ENCODE peak calls at places on chromosomes 1 and 21, in five cellular contexts. A is HFF-Myc, L is astrocyte of the cerebellum, F is HL-60, J is esophagus muscularis mucosa. H is an unnamed sample.

GRCh38 chr1:162632234-162632666 is at the start of gene DDR2:
- DNase-seq in A (peak), L (peak), F (no peak), J (no peak), H (no peak)

GRCh38 chr1:220732621-220733020 is 15.5 kb upstream of the MTARC2 start:
- DNase-seq in A (no peak), L (no peak), F (no peak), J (peak), H (no peak)

GRCh38 chr1:151946366-151946764 is 37.1 kb upstream of the THEM4 start:
- DNase-seq in A (no peak), L (no peak), F (no peak), J (peak), H (no peak)

GRCh38 chr21:36135391-36136094 is 664 bp downstream of the CBR3 start:
- DNase-seq in A (no peak), L (peak), F (peak), J (peak), H (peak)

GRCh38 chr1:209542585-209542984 is 40.9 kb upstream of the CAMK1G start:
- DNase-seq in A (no peak), L (no peak), F (no peak), J (no peak), H (no peak)

GRCh38 chr1:28313710-28314510 is 14.9 kb upstream of the MED18 start:
- DNase-seq in A (no peak), L (no peak), F (peak), J (no peak), H (no peak)

GRCh38 chr21:39071623-39072214 is 111.5 kb downstream of the PSMG1 start:
- DNase-seq in A (no peak), L (no peak), F (no peak), J (no peak), H (no peak)

GRCh38 chr1:7248402-7248805 is 463.1 kb downstream of the CAMTA1 start:
- DNase-seq in A (no peak), L (no peak), F (no peak), J (no peak), H (no peak)

GRCh38 chr1:228219962-228220780 is 12.3 kb downstream of the OBSCN start:
- DNase-seq in A (no peak), L (no peak), F (no peak), J (no peak), H (no peak)

GRCh38 chr1:202959276-202959620 is 1.1 kb upstream of the ADIPOR1 start:
- DNase-seq in A (peak), L (no peak), F (no peak), J (no peak), H (no peak)

GRCh38 chr1:233459968-233460367 is 132.4 kb downstream of the MAP3K21 start:
- DNase-seq in A (no peak), L (no peak), F (no peak), J (no peak), H (no peak)

GRCh38 chr1:180952657-180953013 is 39.9 kb downstream of the KIAA1614 start:
- DNase-seq in A (no peak), L (no peak), F (no peak), J (no peak), H (no peak)

GRCh38 chr1:151222130-151222529 is 23.8 kb downstream of the PIP5K1A start:
- DNase-seq in A (no peak), L (no peak), F (no peak), J (no peak), H (no peak)

GRCh38 chr1:156691665-156692408 is 13.5 kb downstream of the CRABP2 start:
- DNase-seq in A (no peak), L (no peak), F (peak), J (no peak), H (no peak)

GRCh38 chr1:1245178-1245839 is 1.2 kb downstream of the C1QTNF12 start:
- DNase-seq in A (no peak), L (no peak), F (no peak), J (no peak), H (no peak)

GRCh38 chr1:224041032-224041431 is 72.9 kb upstream of the FBXO28 start:
- DNase-seq in A (no peak), L (no peak), F (no peak), J (no peak), H (no peak)
- TF ChIP-seq CTCF in A (no peak), L (no peak), F (no peak), J (no peak), H (no peak)

GRCh38 chr1:56644941-56645662 is at the start of gene PRKAA2:
- DNase-seq in A (no peak), L (no peak), F (no peak), J (no peak), H (peak)
- TF ChIP-seq CTCF in A (no peak), L (no peak), F (no peak), J (no peak), H (no peak)

DNA sequence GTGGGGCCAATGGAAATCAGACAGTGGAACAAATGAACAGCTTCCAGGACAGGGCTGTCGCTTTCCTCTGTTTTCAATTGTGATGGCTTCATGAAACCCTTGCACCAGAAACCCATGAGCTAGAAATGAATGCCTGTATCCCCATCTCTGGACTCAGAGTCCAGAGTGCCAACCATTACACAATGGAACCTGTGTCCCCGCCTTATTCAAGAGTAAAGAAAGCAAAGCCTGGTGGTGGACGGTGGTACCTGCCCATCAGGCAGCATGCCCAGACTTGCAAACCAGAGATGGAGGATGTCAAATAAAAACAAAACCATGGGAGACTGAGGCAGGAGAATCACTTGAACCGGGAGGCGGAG is 4.4 kb upstream of the CAPN2 start:
- DNase-seq in A (no peak), L (no peak), F (no peak), J (no peak), H (no peak)
- TF ChIP-seq CTCF in A (peak), L (peak), F (no peak), J (no peak), H (peak)

DNA sequence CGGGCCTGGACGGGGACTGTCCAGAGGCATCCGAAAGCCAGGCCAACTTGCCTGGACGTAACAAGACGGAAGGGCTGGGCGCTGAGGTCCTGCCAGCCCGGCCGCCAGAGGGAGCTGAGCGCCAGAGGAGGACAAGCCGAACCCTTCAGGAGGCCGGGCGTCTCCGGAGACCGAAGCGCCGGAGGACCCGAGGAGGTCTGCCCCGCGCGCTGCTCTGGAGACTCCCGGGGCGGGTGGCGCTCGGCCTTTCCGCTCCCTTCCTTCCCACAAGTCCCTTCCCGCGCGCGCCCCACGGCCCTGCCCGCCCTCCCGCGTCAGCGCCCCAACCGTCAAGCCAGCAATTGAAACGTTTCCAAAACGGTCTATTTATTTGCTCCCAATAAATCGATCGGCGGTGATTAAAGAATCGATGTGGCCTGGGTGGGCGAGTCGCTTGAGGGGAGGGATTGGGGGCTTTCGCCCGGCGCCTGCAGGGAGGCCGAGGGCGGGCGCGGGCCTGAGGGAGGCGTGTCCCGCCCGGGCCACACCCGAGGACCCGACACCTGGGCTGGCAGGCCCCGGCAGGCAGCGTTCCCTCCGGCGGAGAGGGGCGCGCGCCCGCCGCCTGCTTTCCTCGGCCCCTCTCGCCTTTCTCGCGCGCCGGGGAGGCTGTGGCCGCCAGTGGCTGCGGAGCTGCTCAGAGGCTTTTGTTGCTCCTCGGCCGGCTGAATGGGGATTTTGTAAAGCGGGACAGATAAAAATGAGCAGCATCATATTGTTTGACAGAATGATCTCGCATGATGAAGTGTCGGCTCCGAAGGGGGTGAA is 5.2 kb upstream of the FOXD3 start:
- DNase-seq in A (peak), L (no peak), F (peak), J (no peak), H (peak)
- TF ChIP-seq CTCF in A (peak), L (peak), F (peak), J (peak), H (peak)

DNA sequence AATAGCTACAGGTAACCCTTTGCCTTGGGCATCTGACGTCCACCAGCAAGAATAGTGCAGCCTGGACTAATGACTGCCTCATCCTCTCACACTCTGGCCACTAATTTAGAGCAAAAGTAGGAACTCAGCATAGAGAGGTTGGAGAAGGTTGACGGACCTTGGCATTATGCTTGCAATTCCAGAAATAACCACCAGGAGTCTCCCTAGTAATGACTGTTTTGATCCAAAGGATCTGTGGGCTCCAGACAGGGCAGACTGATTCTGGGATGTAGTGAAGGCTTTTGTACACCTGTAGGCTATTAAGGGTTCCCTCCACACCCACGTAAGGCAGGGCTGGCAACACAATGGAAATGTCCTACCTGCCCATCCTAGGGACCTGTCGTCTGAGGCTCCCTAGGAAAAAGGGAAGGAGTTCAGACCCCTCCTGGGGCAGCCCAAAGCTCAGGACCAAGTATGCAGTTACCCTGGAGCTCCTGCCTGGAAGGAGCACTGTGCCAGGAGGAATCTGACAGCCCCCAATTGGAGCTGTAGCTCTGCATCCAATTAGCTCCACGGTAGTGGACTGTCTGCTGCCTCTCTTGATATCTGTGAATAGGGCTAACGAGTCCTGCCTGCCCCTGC is 91.0 kb upstream of the TMEM51 start:
- DNase-seq in A (no peak), L (no peak), F (no peak), J (no peak), H (peak)
- TF ChIP-seq CTCF in A (peak), L (peak), F (peak), J (no peak), H (peak)

DNA sequence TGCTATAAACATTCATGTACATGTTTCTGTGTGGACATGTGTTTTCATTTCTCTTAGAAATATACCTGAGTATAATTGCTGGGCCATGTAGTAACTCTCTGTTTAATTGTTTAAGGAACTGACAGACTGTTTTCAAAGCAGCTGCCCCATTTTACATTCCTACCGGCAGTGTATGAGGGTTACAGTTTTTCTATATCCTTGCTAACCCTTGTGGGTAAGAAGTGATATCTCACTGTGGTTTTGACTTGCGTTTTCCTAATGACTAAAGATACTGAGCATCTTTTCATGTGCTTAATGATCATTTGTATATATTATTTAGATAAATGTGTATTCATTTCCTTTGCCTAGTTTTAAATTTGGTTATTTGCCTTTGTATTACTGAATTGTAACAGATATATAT is 81.7 kb downstream of the DNM3 start:
- DNase-seq in A (no peak), L (no peak), F (no peak), J (no peak), H (no peak)
- TF ChIP-seq CTCF in A (no peak), L (no peak), F (no peak), J (no peak), H (no peak)

GRCh38 chr1:170410391-170411146 is 121.4 kb upstream of the GORAB start:
- DNase-seq in A (peak), L (no peak), F (no peak), J (no peak), H (no peak)
- TF ChIP-seq CTCF in A (no peak), L (no peak), F (no peak), J (no peak), H (no peak)

GRCh38 chr1:200917291-200917817 is 22.7 kb downstream of the INAVA start:
- DNase-seq in A (no peak), L (no peak), F (no peak), J (no peak), H (no peak)

GRCh38 chr1:200918006-200918405 is 23.3 kb downstream of the INAVA start:
- DNase-seq in A (no peak), L (no peak), F (no peak), J (no peak), H (no peak)

GRCh38 chr1:200916681-200917080 is 22.0 kb downstream of the INAVA start:
- DNase-seq in A (no peak), L (no peak), F (no peak), J (no peak), H (no peak)

GRCh38 chr1:200919386-200919785 is 24.7 kb downstream of the INAVA start:
- DNase-seq in A (no peak), L (no peak), F (no peak), J (no peak), H (no peak)

DNA sequence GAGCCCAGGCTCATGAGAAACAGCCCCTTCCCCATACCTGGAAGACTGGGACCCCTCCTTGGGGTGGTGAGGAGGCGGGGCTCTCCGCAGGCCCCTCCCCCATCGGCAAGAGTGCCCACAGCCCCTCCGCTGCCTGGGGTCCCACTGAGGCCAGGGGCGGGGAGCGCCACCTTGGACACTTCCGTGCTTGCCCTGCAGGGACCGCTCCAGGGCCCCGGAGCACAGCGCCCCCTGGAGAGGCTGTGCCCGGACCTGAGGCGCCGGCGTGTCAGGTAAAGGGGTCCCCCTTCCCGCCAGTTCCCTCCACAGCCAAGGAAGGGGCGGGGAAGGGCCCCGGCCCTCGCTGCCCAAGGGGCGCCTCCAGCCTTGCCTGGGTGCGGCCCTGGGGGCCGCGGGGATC is 21.5 kb downstream of the INAVA start:
- DNase-seq in A (no peak), L (no peak), F (no peak), J (no peak), H (no peak)
- TF ChIP-seq CTCF in A (peak), L (no peak), F (no peak), J (no peak), H (no peak)